ENCODE peak calls at places on chromosomes 13 and 19, in four cellular contexts. One of them, this sample, is unnamed.

GRCh38 chr13:37414667-37415066 is 183.9 kb downstream of the POSTN start:
- DNase-seq in neural progenitor cell: peak; percentile 48
- DNase-seq in uterus: no peak
- DNase-seq in astrocyte: no peak
- DNase-seq in this sample: no peak

GRCh38 chr19:8697671-8698432 is 743 bp downstream of the ACTL9 start:
- DNase-seq in uterus: no peak
- DNase-seq in neural progenitor cell: peak; percentile 41
- DNase-seq in astrocyte: no peak
- DNase-seq in this sample: no peak

GRCh38 chr13:102197193-102197592 is 204.7 kb downstream of the FGF14 start:
- DNase-seq in astrocyte: peak; percentile 19
- DNase-seq in neural progenitor cell: peak; percentile 28
- DNase-seq in uterus: no peak
- DNase-seq in this sample: no peak

GRCh38 chr13:27622881-27623280 is 1.2 kb downstream of the POLR1D start:
- DNase-seq in uterus: no peak
- DNase-seq in neural progenitor cell: no peak
- DNase-seq in astrocyte: no peak
- DNase-seq in this sample: no peak

GRCh38 chr19:19410553-19411550 is 5.4 kb downstream of the GATAD2A start:
- DNase-seq in uterus: no peak
- DNase-seq in neural progenitor cell: no peak
- DNase-seq in astrocyte: no peak
- DNase-seq in this sample: no peak

GRCh38 chr19:48806818-48807589 is 3.8 kb downstream of the BCAT2 start:
- DNase-seq in neural progenitor cell: peak; percentile 42
- DNase-seq in astrocyte: no peak
- DNase-seq in uterus: no peak
- DNase-seq in this sample: peak; percentile 43

GRCh38 chr13:28059214-28059613 is 41.2 kb downstream of the FLT3 start:
- DNase-seq in uterus: no peak
- DNase-seq in neural progenitor cell: peak; percentile 62
- DNase-seq in astrocyte: no peak
- DNase-seq in this sample: peak; percentile 10

GRCh38 chr13:29679357-29680050 is 84.0 kb upstream of the SLC7A1 start:
- DNase-seq in uterus: no peak
- DNase-seq in astrocyte: peak; percentile 61
- DNase-seq in neural progenitor cell: no peak
- DNase-seq in this sample: no peak

GRCh38 chr13:25097426-25097825 is 1.5 kb downstream of the PABPC3 start:
- DNase-seq in neural progenitor cell: no peak
- DNase-seq in astrocyte: no peak
- DNase-seq in uterus: no peak
- DNase-seq in this sample: no peak

GRCh38 chr13:86085890-86086289 is 286.7 kb upstream of the SLITRK6 start:
- DNase-seq in uterus: no peak
- DNase-seq in neural progenitor cell: no peak
- DNase-seq in astrocyte: no peak
- DNase-seq in this sample: no peak

GRCh38 chr13:112711528-112712265 is 21.9 kb downstream of the ATP11A start:
- DNase-seq in uterus: peak; percentile 93
- DNase-seq in neural progenitor cell: peak; percentile 95
- DNase-seq in astrocyte: peak; percentile 97
- DNase-seq in this sample: no peak

GRCh38 chr13:43835701-43836100 is 43.8 kb downstream of the CCDC122 start:
- DNase-seq in neural progenitor cell: no peak
- DNase-seq in astrocyte: peak; percentile 63
- DNase-seq in uterus: no peak
- DNase-seq in this sample: no peak

GRCh38 chr19:43928820-43929219 is 6.3 kb downstream of the ZNF45 start:
- DNase-seq in uterus: no peak
- DNase-seq in astrocyte: no peak
- DNase-seq in neural progenitor cell: no peak
- DNase-seq in this sample: no peak

GRCh38 chr19:35317464-35318043 is 11.4 kb upstream of the CD22 start:
- DNase-seq in astrocyte: no peak
- DNase-seq in neural progenitor cell: no peak
- DNase-seq in uterus: no peak
- DNase-seq in this sample: no peak

GRCh38 chr13:106513025-106513424 is 22.4 kb downstream of the EFNB2 start:
- DNase-seq in astrocyte: peak; percentile 73
- DNase-seq in uterus: no peak
- DNase-seq in neural progenitor cell: no peak
- DNase-seq in this sample: no peak
- H3K27ac ChIP-seq in astrocyte: peak overlapping the region; percentile 60
- H3K27ac ChIP-seq in uterus: no peak overlapping the region
- H3K27ac ChIP-seq in neural progenitor cell: no peak overlapping the region
- H3K27ac ChIP-seq in this sample: no peak overlapping the region

GRCh38 chr13:26557393-26558073 is at the start of gene WASF3:
- DNase-seq in neural progenitor cell: peak; percentile 99
- DNase-seq in astrocyte: peak; percentile 80
- DNase-seq in uterus: peak; percentile 95
- DNase-seq in this sample: no peak
- H3K27ac ChIP-seq in neural progenitor cell: peak within 1 kb of the TSS; percentile 49
- H3K27ac ChIP-seq in astrocyte: peak within 1 kb of the TSS; percentile 44
- H3K27ac ChIP-seq in uterus: peak within 1 kb of the TSS; percentile 65
- H3K27ac ChIP-seq in this sample: no peak within 1 kb of the TSS

DNA sequence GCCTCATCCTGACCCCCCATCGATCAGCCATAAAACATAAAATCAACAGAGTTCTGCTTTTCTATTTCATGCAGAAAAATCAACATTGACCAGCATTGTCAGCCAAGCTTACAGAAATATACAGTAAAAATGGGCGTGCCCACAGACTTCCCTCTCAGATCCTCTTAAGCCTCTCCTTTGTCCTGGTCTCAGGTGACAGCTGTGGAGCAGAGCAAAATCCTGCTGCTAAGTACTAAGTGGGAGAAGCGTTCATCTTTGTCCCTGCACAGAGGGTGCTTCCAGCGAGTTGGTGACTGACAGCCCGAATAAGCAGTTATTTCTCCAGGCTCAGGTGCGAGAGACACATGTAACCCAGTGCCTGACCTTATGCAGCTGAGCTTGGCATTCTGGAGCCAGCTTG is 213.4 kb downstream of the OLFM4 start:
- DNase-seq in uterus: no peak
- DNase-seq in astrocyte: no peak
- DNase-seq in neural progenitor cell: peak; percentile 56
- DNase-seq in this sample: no peak
- H3K27ac ChIP-seq in uterus: no peak overlapping the region
- H3K27ac ChIP-seq in astrocyte: no peak overlapping the region
- H3K27ac ChIP-seq in neural progenitor cell: no peak overlapping the region
- H3K27ac ChIP-seq in this sample: no peak overlapping the region

DNA sequence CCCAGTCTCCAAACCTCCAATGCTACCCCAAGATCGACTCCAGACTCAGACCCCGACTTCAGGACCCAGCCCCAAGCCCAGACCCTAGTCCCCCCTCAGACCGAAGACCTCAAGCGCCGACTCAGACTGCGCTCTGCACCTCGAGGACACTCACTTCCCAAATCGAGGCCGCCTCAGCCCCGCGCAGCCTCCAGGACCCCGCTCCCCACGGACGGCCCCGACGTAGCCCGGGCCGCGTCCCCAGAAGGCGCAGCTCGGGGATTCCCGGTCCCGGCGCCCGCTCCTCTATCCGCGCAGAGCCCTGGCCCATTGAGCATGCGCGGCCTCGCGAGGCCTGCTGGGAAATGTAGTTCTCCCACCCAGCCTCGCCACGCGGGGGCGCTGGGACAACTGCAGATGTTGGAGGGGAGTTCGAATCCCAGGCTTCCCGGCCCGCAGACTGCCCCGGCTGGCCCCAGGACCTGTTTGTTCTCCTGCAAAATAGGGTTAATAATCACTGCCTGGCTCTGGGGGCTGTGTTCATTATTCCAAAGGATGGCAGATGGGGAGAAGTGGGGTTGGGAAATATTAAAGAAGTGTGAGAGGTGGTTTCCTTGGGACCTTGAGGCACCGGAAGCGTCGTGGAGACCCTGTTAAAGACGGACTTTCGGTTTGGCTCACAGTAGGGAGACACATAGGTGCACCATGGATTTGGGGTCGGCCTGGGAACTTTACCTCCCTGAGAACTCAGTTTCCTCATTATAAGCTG is at the start of gene APBA3:
- DNase-seq in uterus: peak; percentile 92
- DNase-seq in neural progenitor cell: peak; percentile 96
- DNase-seq in astrocyte: peak; percentile 51
- DNase-seq in this sample: peak; percentile 92
- H3K27ac ChIP-seq in uterus: peak within 1 kb of the TSS; percentile 97
- H3K27ac ChIP-seq in neural progenitor cell: peak within 1 kb of the TSS; percentile 72
- H3K27ac ChIP-seq in astrocyte: peak within 1 kb of the TSS; percentile 99
- H3K27ac ChIP-seq in this sample: peak within 1 kb of the TSS; percentile 99

GRCh38 chr19:15250635-15250993 is 18.4 kb upstream of the EPHX3 start:
- DNase-seq in neural progenitor cell: no peak
- DNase-seq in astrocyte: peak; percentile 5
- DNase-seq in uterus: no peak
- DNase-seq in this sample: no peak

GRCh38 chr19:15251010-15251748 is 18.9 kb upstream of the EPHX3 start:
- DNase-seq in astrocyte: peak; percentile 85
- DNase-seq in neural progenitor cell: no peak
- DNase-seq in uterus: peak; percentile 51
- DNase-seq in this sample: no peak

GRCh38 chr19:15252398-15253018 is 20.3 kb upstream of the EPHX3 start:
- DNase-seq in astrocyte: peak; percentile 23
- DNase-seq in uterus: peak; percentile 44
- DNase-seq in neural progenitor cell: peak; percentile 55
- DNase-seq in this sample: no peak

GRCh38 chr19:15253076-15253475 is 20.8 kb upstream of the EPHX3 start:
- DNase-seq in astrocyte: no peak
- DNase-seq in uterus: no peak
- DNase-seq in neural progenitor cell: no peak
- DNase-seq in this sample: no peak

GRCh38 chr19:15251749-15252397 is 19.6 kb upstream of the EPHX3 start:
- DNase-seq in uterus: peak; percentile 93
- DNase-seq in astrocyte: peak; percentile 90
- DNase-seq in neural progenitor cell: peak; percentile 88
- DNase-seq in this sample: no peak
- H3K27ac ChIP-seq in uterus: peak overlapping the region; percentile 83
- H3K27ac ChIP-seq in astrocyte: peak overlapping the region; percentile 99
- H3K27ac ChIP-seq in neural progenitor cell: peak overlapping the region; percentile 18
- H3K27ac ChIP-seq in this sample: no peak overlapping the region

GRCh38 chr13:50419466-50419865 is 404.2 kb downstream of the KCNRG start:
- DNase-seq in uterus: no peak
- DNase-seq in astrocyte: no peak
- DNase-seq in neural progenitor cell: no peak
- DNase-seq in this sample: no peak

GRCh38 chr13:50420720-50421456 is 405.6 kb downstream of the KCNRG start:
- DNase-seq in uterus: no peak
- DNase-seq in neural progenitor cell: no peak
- DNase-seq in astrocyte: no peak
- DNase-seq in this sample: no peak

GRCh38 chr13:50419896-50420295 is 404.7 kb downstream of the KCNRG start:
- DNase-seq in uterus: peak; percentile 31
- DNase-seq in astrocyte: no peak
- DNase-seq in neural progenitor cell: no peak
- DNase-seq in this sample: no peak

GRCh38 chr13:50422181-50423148 is 407.2 kb downstream of the KCNRG start:
- DNase-seq in astrocyte: no peak
- DNase-seq in neural progenitor cell: no peak
- DNase-seq in uterus: no peak
- DNase-seq in this sample: no peak

GRCh38 chr13:50421457-50422130 is 406.4 kb downstream of the KCNRG start:
- DNase-seq in neural progenitor cell: no peak
- DNase-seq in astrocyte: peak; percentile 63
- DNase-seq in uterus: no peak
- DNase-seq in this sample: no peak
- H3K27ac ChIP-seq in neural progenitor cell: no peak overlapping the region
- H3K27ac ChIP-seq in astrocyte: peak overlapping the region; percentile 1
- H3K27ac ChIP-seq in uterus: no peak overlapping the region
- H3K27ac ChIP-seq in this sample: no peak overlapping the region

DNA sequence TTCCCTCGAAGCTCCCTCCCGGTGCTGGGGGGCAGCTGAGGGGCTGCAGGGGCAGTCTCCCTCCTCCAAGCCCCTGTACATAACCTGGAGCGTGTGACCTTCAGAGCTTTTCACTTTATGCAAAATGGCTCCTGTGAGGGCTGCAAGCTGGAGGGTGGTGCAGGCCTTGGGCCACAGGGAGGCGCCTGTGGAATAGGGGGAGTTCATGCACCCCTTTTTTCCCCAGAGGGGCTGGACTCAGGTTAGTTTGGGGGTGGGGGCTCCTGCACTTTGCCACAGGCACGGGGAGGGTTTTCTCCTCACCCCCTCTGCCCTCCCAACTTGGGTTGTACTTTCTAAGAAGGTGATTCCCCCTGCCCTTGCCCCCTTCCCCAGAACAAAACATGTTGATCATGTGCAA is 6.6 kb upstream of the PRR19 start:
- DNase-seq in astrocyte: no peak
- DNase-seq in neural progenitor cell: no peak
- DNase-seq in uterus: no peak
- DNase-seq in this sample: no peak
- H3K27ac ChIP-seq in astrocyte: no peak overlapping the region
- H3K27ac ChIP-seq in neural progenitor cell: no peak overlapping the region
- H3K27ac ChIP-seq in uterus: no peak overlapping the region
- H3K27ac ChIP-seq in this sample: no peak overlapping the region

GRCh38 chr19:16372065-16372915 is 47.7 kb downstream of the KLF2 start:
- DNase-seq in uterus: no peak
- DNase-seq in neural progenitor cell: no peak
- DNase-seq in astrocyte: no peak
- DNase-seq in this sample: no peak
- H3K27ac ChIP-seq in uterus: peak overlapping the region; percentile 76
- H3K27ac ChIP-seq in neural progenitor cell: no peak overlapping the region
- H3K27ac ChIP-seq in astrocyte: no peak overlapping the region
- H3K27ac ChIP-seq in this sample: peak overlapping the region; percentile 97

DNA sequence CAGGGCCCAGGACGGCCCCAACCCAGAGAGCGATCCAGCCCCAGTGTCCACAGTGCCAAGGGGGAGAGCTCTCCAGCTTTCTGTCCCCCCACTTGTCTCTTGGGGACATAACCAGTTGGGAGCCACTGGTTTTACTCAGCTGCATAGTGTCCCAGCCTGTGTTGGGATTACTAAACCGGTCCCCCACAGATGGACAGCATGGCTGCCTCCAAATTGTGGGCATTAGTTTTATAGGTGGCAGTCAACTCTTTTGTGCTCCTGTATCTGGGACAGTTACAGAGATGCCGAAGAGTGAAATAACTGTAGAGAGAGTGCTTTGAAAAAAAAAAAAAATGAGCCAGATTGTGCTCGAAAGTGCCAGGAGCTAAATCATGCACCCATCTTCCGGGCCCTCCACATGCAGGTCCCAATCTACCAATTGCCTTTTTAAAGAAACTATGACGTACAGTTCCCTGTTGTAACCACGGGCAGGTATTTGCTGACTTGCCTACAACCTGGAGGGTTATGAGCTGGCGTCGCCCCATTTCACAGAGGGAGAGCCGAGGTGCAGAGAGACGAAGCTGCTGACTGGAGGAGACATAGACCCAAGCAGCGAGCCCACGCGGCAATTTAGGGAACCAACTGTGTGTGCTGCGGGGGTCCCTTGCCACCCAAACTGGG is 2.4 kb upstream of the NFIC start:
- DNase-seq in astrocyte: no peak
- DNase-seq in neural progenitor cell: no peak
- DNase-seq in uterus: no peak
- DNase-seq in this sample: no peak
- H3K27ac ChIP-seq in astrocyte: no peak overlapping the region
- H3K27ac ChIP-seq in neural progenitor cell: no peak overlapping the region
- H3K27ac ChIP-seq in uterus: peak overlapping the region; percentile 97
- H3K27ac ChIP-seq in this sample: no peak overlapping the region